ENCODE peak calls at places on chromosomes 3 and 15, in six cellular contexts. One of them, this sample, is unnamed. For H3K4me1 and H3K9me3, the result is how much of the 10 kb centered on the place peaks cover.

GRCh38 chr3:10722921-10723320 is 93.1 kb upstream of the SLC6A11 start:
- DNase-seq in psoas muscle: no peak
- DNase-seq in esophagus squamous epithelium: no peak
- DNase-seq in CD8-positive, alpha-beta T cell: no peak
- DNase-seq in A549: no peak
- DNase-seq in uterus: no peak
- DNase-seq in this sample: no peak

GRCh38 chr3:123068227-123069020 is 1.6 kb downstream of the PDIA5 start:
- DNase-seq in psoas muscle: no peak
- DNase-seq in esophagus squamous epithelium: no peak
- DNase-seq in CD8-positive, alpha-beta T cell: no peak
- DNase-seq in A549: peak
- DNase-seq in uterus: no peak
- DNase-seq in this sample: no peak

GRCh38 chr3:30872879-30873278 is 21.6 kb downstream of the GADL1 start:
- DNase-seq in psoas muscle: no peak
- DNase-seq in esophagus squamous epithelium: no peak
- DNase-seq in CD8-positive, alpha-beta T cell: no peak
- DNase-seq in A549: no peak
- DNase-seq in uterus: no peak
- DNase-seq in this sample: no peak

GRCh38 chr3:133949438-133949837 is 53.8 kb upstream of the RAB6B start:
- DNase-seq in psoas muscle: no peak
- DNase-seq in esophagus squamous epithelium: no peak
- DNase-seq in CD8-positive, alpha-beta T cell: no peak
- DNase-seq in A549: no peak
- DNase-seq in uterus: no peak
- DNase-seq in this sample: no peak

GRCh38 chr15:57160823-57161560 is 215.3 kb upstream of the CGNL1 start:
- DNase-seq in psoas muscle: no peak
- DNase-seq in esophagus squamous epithelium: no peak
- DNase-seq in CD8-positive, alpha-beta T cell: no peak
- DNase-seq in A549: peak
- DNase-seq in uterus: no peak
- DNase-seq in this sample: no peak

GRCh38 chr3:141486735-141487418 is at the start of gene RASA2:
- DNase-seq in psoas muscle: peak
- DNase-seq in esophagus squamous epithelium: no peak
- DNase-seq in CD8-positive, alpha-beta T cell: peak
- DNase-seq in A549: peak
- DNase-seq in uterus: peak
- DNase-seq in this sample: no peak

GRCh38 chr3:143241556-143241955 is 122.0 kb downstream of the CHST2 start:
- DNase-seq in psoas muscle: no peak
- DNase-seq in esophagus squamous epithelium: no peak
- DNase-seq in CD8-positive, alpha-beta T cell: no peak
- DNase-seq in A549: no peak
- DNase-seq in uterus: peak
- DNase-seq in this sample: no peak

GRCh38 chr3:128495435-128495970 is 2.5 kb upstream of the GATA2 start:
- DNase-seq in psoas muscle: no peak
- DNase-seq in esophagus squamous epithelium: no peak
- DNase-seq in CD8-positive, alpha-beta T cell: no peak
- DNase-seq in A549: no peak
- DNase-seq in uterus: peak
- DNase-seq in this sample: peak

GRCh38 chr15:97126556-97127233 is 796.2 kb downstream of the NR2F2 start:
- DNase-seq in psoas muscle: no peak
- DNase-seq in esophagus squamous epithelium: no peak
- DNase-seq in CD8-positive, alpha-beta T cell: no peak
- DNase-seq in A549: no peak
- DNase-seq in uterus: no peak
- DNase-seq in this sample: no peak

GRCh38 chr15:73330206-73331051 is 38.3 kb downstream of the HCN4 start:
- DNase-seq in psoas muscle: no peak
- DNase-seq in esophagus squamous epithelium: no peak
- DNase-seq in CD8-positive, alpha-beta T cell: no peak
- DNase-seq in A549: no peak
- DNase-seq in uterus: no peak
- DNase-seq in this sample: no peak

GRCh38 chr15:63372018-63372705 is 9.5 kb downstream of the CA12 start:
- DNase-seq in psoas muscle: peak
- DNase-seq in esophagus squamous epithelium: no peak
- DNase-seq in CD8-positive, alpha-beta T cell: no peak
- DNase-seq in A549: peak
- DNase-seq in uterus: peak
- DNase-seq in this sample: no peak

GRCh38 chr3:45608885-45609284 is 14.3 kb downstream of the LIMD1 start:
- DNase-seq in psoas muscle: no peak
- DNase-seq in esophagus squamous epithelium: no peak
- DNase-seq in CD8-positive, alpha-beta T cell: no peak
- DNase-seq in A549: no peak
- DNase-seq in uterus: no peak
- DNase-seq in this sample: no peak

GRCh38 chr3:31960793-31961431 is 20.1 kb downstream of the OSBPL10 start:
- DNase-seq in psoas muscle: no peak
- DNase-seq in esophagus squamous epithelium: no peak
- DNase-seq in CD8-positive, alpha-beta T cell: no peak
- DNase-seq in A549: peak
- DNase-seq in uterus: no peak
- DNase-seq in this sample: no peak

GRCh38 chr3:123026551-123027291 is 842 bp downstream of the SEMA5B start:
- DNase-seq in psoas muscle: peak
- DNase-seq in esophagus squamous epithelium: no peak
- DNase-seq in CD8-positive, alpha-beta T cell: no peak
- DNase-seq in A549: peak
- DNase-seq in uterus: peak
- DNase-seq in this sample: peak

GRCh38 chr3:123448503-123449091 is at the start of gene ADCY5:
- DNase-seq in psoas muscle: peak
- DNase-seq in esophagus squamous epithelium: no peak
- DNase-seq in CD8-positive, alpha-beta T cell: no peak
- DNase-seq in A549: peak
- DNase-seq in uterus: no peak
- DNase-seq in this sample: no peak

GRCh38 chr3:111236833-111237713 is 165.5 kb downstream of the NECTIN3 start:
- DNase-seq in psoas muscle: no peak
- DNase-seq in esophagus squamous epithelium: no peak
- DNase-seq in CD8-positive, alpha-beta T cell: no peak
- DNase-seq in A549: peak
- DNase-seq in uterus: no peak
- DNase-seq in this sample: no peak

GRCh38 chr3:32508731-32509130 is 6.1 kb upstream of the CMTM6 start:
- DNase-seq in psoas muscle: no peak
- DNase-seq in esophagus squamous epithelium: no peak
- DNase-seq in CD8-positive, alpha-beta T cell: no peak
- DNase-seq in A549: no peak
- DNase-seq in uterus: no peak
- DNase-seq in this sample: no peak

GRCh38 chr3:120344349-120344748 is 4.8 kb downstream of the LRRC58 start:
- DNase-seq in psoas muscle: no peak
- DNase-seq in esophagus squamous epithelium: no peak
- DNase-seq in CD8-positive, alpha-beta T cell: no peak
- DNase-seq in A549: no peak
- DNase-seq in uterus: no peak
- DNase-seq in this sample: no peak

GRCh38 chr15:40460404-40460803 is 10.4 kb upstream of the CHST14 start:
- DNase-seq in psoas muscle: peak
- DNase-seq in esophagus squamous epithelium: no peak
- DNase-seq in CD8-positive, alpha-beta T cell: no peak
- DNase-seq in A549: no peak
- DNase-seq in uterus: no peak
- DNase-seq in this sample: no peak

GRCh38 chr3:170458285-170458684 is 39.6 kb downstream of the CLDN11 start:
- DNase-seq in psoas muscle: no peak
- DNase-seq in esophagus squamous epithelium: no peak
- DNase-seq in CD8-positive, alpha-beta T cell: no peak
- DNase-seq in A549: no peak
- DNase-seq in uterus: no peak
- DNase-seq in this sample: no peak

GRCh38 chr15:47750030-47750739 is 32.9 kb downstream of the SEMA6D start:
- DNase-seq in psoas muscle: no peak
- DNase-seq in esophagus squamous epithelium: no peak
- DNase-seq in CD8-positive, alpha-beta T cell: no peak
- DNase-seq in A549: no peak
- DNase-seq in uterus: no peak
- DNase-seq in this sample: no peak

GRCh38 chr3:31903686-31904431 is 77.2 kb downstream of the OSBPL10 start:
- DNase-seq in psoas muscle: no peak
- DNase-seq in esophagus squamous epithelium: no peak
- DNase-seq in CD8-positive, alpha-beta T cell: no peak
- DNase-seq in A549: no peak
- DNase-seq in uterus: no peak
- DNase-seq in this sample: no peak

GRCh38 chr3:33372218-33373081 is 67.8 kb downstream of the UBP1 start:
- DNase-seq in psoas muscle: no peak
- DNase-seq in esophagus squamous epithelium: no peak
- DNase-seq in CD8-positive, alpha-beta T cell: no peak
- DNase-seq in A549: peak
- DNase-seq in uterus: no peak
- DNase-seq in this sample: no peak

GRCh38 chr3:116413319-116413718 is 32.0 kb downstream of the LSAMP start:
- DNase-seq in psoas muscle: no peak
- DNase-seq in esophagus squamous epithelium: no peak
- DNase-seq in CD8-positive, alpha-beta T cell: no peak
- DNase-seq in A549: no peak
- DNase-seq in uterus: no peak
- DNase-seq in this sample: no peak

GRCh38 chr3:172449468-172450149 is 1.4 kb upstream of the GHSR start:
- DNase-seq in psoas muscle: peak
- DNase-seq in esophagus squamous epithelium: no peak
- DNase-seq in CD8-positive, alpha-beta T cell: no peak
- DNase-seq in A549: no peak
- DNase-seq in uterus: no peak
- DNase-seq in this sample: no peak

GRCh38 chr3:99861216-99861615 is 43.6 kb downstream of the CMSS1 start:
- DNase-seq in psoas muscle: no peak
- DNase-seq in esophagus squamous epithelium: no peak
- DNase-seq in CD8-positive, alpha-beta T cell: no peak
- DNase-seq in A549: no peak
- DNase-seq in uterus: no peak
- DNase-seq in this sample: no peak
- H3K4me1 ChIP-seq in psoas muscle: half or more
- H3K4me1 ChIP-seq in esophagus squamous epithelium: under half
- H3K4me1 ChIP-seq in CD8-positive, alpha-beta T cell: under half
- H3K4me1 ChIP-seq in A549: under half
- H3K4me1 ChIP-seq in uterus: under half
- H3K4me1 ChIP-seq in this sample: under half

DNA sequence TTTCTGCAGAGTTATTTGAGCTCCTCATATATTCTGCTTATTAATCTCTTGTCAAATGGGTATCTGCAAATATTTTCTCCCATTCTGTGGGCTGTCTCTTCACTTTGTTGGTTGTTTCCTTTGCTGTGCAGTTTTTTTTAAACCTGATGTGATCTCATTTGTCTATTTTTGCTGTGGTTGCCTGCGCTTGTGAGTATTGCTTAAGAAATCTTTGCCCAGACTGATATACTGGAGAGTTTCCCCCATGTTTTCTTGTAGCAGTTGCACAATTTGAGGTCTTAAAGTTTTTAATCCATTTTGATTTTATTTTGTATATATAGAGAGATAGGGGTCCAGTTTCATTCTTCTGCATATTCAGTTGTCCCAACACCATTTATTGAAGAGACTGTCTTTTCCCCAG is 102.3 kb downstream of the POLQ start:
- DNase-seq in psoas muscle: no peak
- DNase-seq in esophagus squamous epithelium: no peak
- DNase-seq in CD8-positive, alpha-beta T cell: no peak
- DNase-seq in A549: no peak
- DNase-seq in uterus: no peak
- DNase-seq in this sample: no peak
- H3K9me3 ChIP-seq in psoas muscle: under half
- H3K9me3 ChIP-seq in esophagus squamous epithelium: under half
- H3K9me3 ChIP-seq in CD8-positive, alpha-beta T cell: under half
- H3K9me3 ChIP-seq in A549: under half
- H3K9me3 ChIP-seq in uterus: under half
- H3K9me3 ChIP-seq in this sample: under half

GRCh38 chr15:65963358-65963757 is 94.1 kb downstream of the RAB11A start:
- DNase-seq in psoas muscle: no peak
- DNase-seq in esophagus squamous epithelium: no peak
- DNase-seq in CD8-positive, alpha-beta T cell: no peak
- DNase-seq in A549: no peak
- DNase-seq in uterus: no peak
- DNase-seq in this sample: no peak

GRCh38 chr15:65963911-65964482 is 94.7 kb downstream of the RAB11A start:
- DNase-seq in psoas muscle: no peak
- DNase-seq in esophagus squamous epithelium: no peak
- DNase-seq in CD8-positive, alpha-beta T cell: no peak
- DNase-seq in A549: no peak
- DNase-seq in uterus: no peak
- DNase-seq in this sample: no peak

GRCh38 chr15:65960586-65960985 is 91.3 kb downstream of the RAB11A start:
- DNase-seq in psoas muscle: no peak
- DNase-seq in esophagus squamous epithelium: no peak
- DNase-seq in CD8-positive, alpha-beta T cell: no peak
- DNase-seq in A549: no peak
- DNase-seq in uterus: no peak
- DNase-seq in this sample: no peak

GRCh38 chr15:65964792-65965433 is 95.6 kb downstream of the RAB11A start:
- DNase-seq in psoas muscle: no peak
- DNase-seq in esophagus squamous epithelium: no peak
- DNase-seq in CD8-positive, alpha-beta T cell: no peak
- DNase-seq in A549: no peak
- DNase-seq in uterus: no peak
- DNase-seq in this sample: no peak

DNA sequence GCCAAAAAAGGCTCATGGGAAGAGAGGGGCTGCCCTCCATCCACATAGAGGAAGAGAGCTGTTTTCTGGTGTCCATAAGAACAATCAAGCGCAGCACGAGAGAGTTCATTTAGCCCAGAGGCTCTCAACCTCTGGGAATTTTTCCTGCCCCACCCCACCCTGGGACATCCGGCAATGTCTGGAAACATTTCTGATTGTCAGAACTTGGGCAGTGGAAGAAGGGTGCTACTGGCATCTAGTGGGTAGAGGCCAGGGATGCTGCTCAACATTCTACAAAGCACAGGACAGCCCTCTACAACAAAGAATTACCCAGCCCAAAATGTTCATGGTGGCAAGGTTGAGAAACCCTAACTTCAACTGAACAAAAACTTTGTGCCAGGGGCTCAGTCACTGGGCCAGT is 92.9 kb downstream of the RAB11A start:
- DNase-seq in psoas muscle: no peak
- DNase-seq in esophagus squamous epithelium: no peak
- DNase-seq in CD8-positive, alpha-beta T cell: no peak
- DNase-seq in A549: peak
- DNase-seq in uterus: peak
- DNase-seq in this sample: no peak
- TF ChIP-seq CTCF in psoas muscle: peak
- TF ChIP-seq CTCF in esophagus squamous epithelium: peak
- TF ChIP-seq CTCF in CD8-positive, alpha-beta T cell: no peak
- TF ChIP-seq CTCF in A549: peak
- TF ChIP-seq CTCF in uterus: no peak
- TF ChIP-seq CTCF in this sample: no peak

GRCh38 chr3:107464037-107464436 is 58.7 kb upstream of the BBX start:
- DNase-seq in psoas muscle: no peak
- DNase-seq in esophagus squamous epithelium: no peak
- DNase-seq in CD8-positive, alpha-beta T cell: no peak
- DNase-seq in A549: no peak
- DNase-seq in uterus: no peak
- DNase-seq in this sample: no peak
- H3K4me1 ChIP-seq in psoas muscle: under half
- H3K4me1 ChIP-seq in esophagus squamous epithelium: under half
- H3K4me1 ChIP-seq in CD8-positive, alpha-beta T cell: under half
- H3K4me1 ChIP-seq in A549: under half
- H3K4me1 ChIP-seq in uterus: under half
- H3K4me1 ChIP-seq in this sample: under half

This sample was measured in suprapubic skin.